ENCODE peak calls at places on chromosomes 16 and 17, in eight cellular contexts. One of them, this sample, is unnamed.

GRCh38 chr16:66070140-66070887 is 296.2 kb upstream of the CDH5 start:
- DNase-seq in endothelial cell: no peak
- DNase-seq in GM13977: no peak
- DNase-seq in left ventricle myocardium inferior: peak
- DNase-seq in omental fat pad: no peak
- DNase-seq in astrocyte of the spinal cord: peak
- DNase-seq in thyroid gland: peak
- DNase-seq in psoas muscle: peak
- DNase-seq in this sample: no peak

GRCh38 chr17:14124854-14125253 is 55.5 kb downstream of the COX10 start:
- DNase-seq in left ventricle myocardium inferior: no peak
- DNase-seq in thyroid gland: no peak
- DNase-seq in GM13977: no peak
- DNase-seq in psoas muscle: no peak
- DNase-seq in astrocyte of the spinal cord: no peak
- DNase-seq in endothelial cell: no peak
- DNase-seq in omental fat pad: no peak
- DNase-seq in this sample: no peak

GRCh38 chr17:7041607-7042506 is 2.0 kb downstream of the SLC16A11 start:
- DNase-seq in omental fat pad: no peak
- DNase-seq in astrocyte of the spinal cord: no peak
- DNase-seq in endothelial cell: no peak
- DNase-seq in thyroid gland: peak
- DNase-seq in psoas muscle: no peak
- DNase-seq in GM13977: peak
- DNase-seq in left ventricle myocardium inferior: no peak
- DNase-seq in this sample: no peak

GRCh38 chr17:83196088-83196765 is 116.8 kb downstream of the METRNL start:
- DNase-seq in endothelial cell: no peak
- DNase-seq in omental fat pad: peak
- DNase-seq in psoas muscle: peak
- DNase-seq in thyroid gland: peak
- DNase-seq in left ventricle myocardium inferior: peak
- DNase-seq in GM13977: no peak
- DNase-seq in astrocyte of the spinal cord: peak
- DNase-seq in this sample: no peak

GRCh38 chr16:85173981-85174751 is 61.9 kb upstream of the CIBAR2 start:
- DNase-seq in astrocyte of the spinal cord: peak
- DNase-seq in GM13977: no peak
- DNase-seq in psoas muscle: peak
- DNase-seq in omental fat pad: no peak
- DNase-seq in thyroid gland: peak
- DNase-seq in endothelial cell: no peak
- DNase-seq in left ventricle myocardium inferior: no peak
- DNase-seq in this sample: no peak

GRCh38 chr17:75271233-75271954 is 363 bp upstream of the MIF4GD start:
- DNase-seq in psoas muscle: peak
- DNase-seq in endothelial cell: peak
- DNase-seq in left ventricle myocardium inferior: peak
- DNase-seq in astrocyte of the spinal cord: peak
- DNase-seq in omental fat pad: no peak
- DNase-seq in GM13977: peak
- DNase-seq in thyroid gland: peak
- DNase-seq in this sample: peak

GRCh38 chr16:4214215-4214621 is 27.7 kb downstream of the SRL start:
- DNase-seq in endothelial cell: no peak
- DNase-seq in left ventricle myocardium inferior: no peak
- DNase-seq in psoas muscle: peak
- DNase-seq in astrocyte of the spinal cord: peak
- DNase-seq in thyroid gland: peak
- DNase-seq in GM13977: no peak
- DNase-seq in omental fat pad: no peak
- DNase-seq in this sample: no peak

GRCh38 chr17:83173180-83173996 is 94.0 kb downstream of the METRNL start:
- DNase-seq in psoas muscle: no peak
- DNase-seq in astrocyte of the spinal cord: no peak
- DNase-seq in left ventricle myocardium inferior: no peak
- DNase-seq in omental fat pad: no peak
- DNase-seq in GM13977: no peak
- DNase-seq in endothelial cell: no peak
- DNase-seq in thyroid gland: no peak
- DNase-seq in this sample: no peak

GRCh38 chr16:31402687-31403086 is 9.6 kb downstream of the ITGAD start:
- DNase-seq in astrocyte of the spinal cord: no peak
- DNase-seq in left ventricle myocardium inferior: no peak
- DNase-seq in omental fat pad: no peak
- DNase-seq in thyroid gland: no peak
- DNase-seq in endothelial cell: no peak
- DNase-seq in psoas muscle: no peak
- DNase-seq in GM13977: no peak
- DNase-seq in this sample: no peak

GRCh38 chr17:65163990-65164495 is 26.9 kb downstream of the RGS9 start:
- DNase-seq in left ventricle myocardium inferior: no peak
- DNase-seq in astrocyte of the spinal cord: peak
- DNase-seq in GM13977: peak
- DNase-seq in psoas muscle: no peak
- DNase-seq in thyroid gland: no peak
- DNase-seq in omental fat pad: no peak
- DNase-seq in endothelial cell: no peak
- DNase-seq in this sample: no peak

GRCh38 chr17:2755941-2756724 is 6.7 kb upstream of the CCDC92B start:
- DNase-seq in left ventricle myocardium inferior: no peak
- DNase-seq in psoas muscle: no peak
- DNase-seq in astrocyte of the spinal cord: no peak
- DNase-seq in omental fat pad: no peak
- DNase-seq in GM13977: no peak
- DNase-seq in thyroid gland: no peak
- DNase-seq in endothelial cell: peak
- DNase-seq in this sample: no peak

GRCh38 chr17:13415877-13416416 is 185.8 kb downstream of the HS3ST3A1 start:
- DNase-seq in endothelial cell: no peak
- DNase-seq in GM13977: no peak
- DNase-seq in omental fat pad: no peak
- DNase-seq in astrocyte of the spinal cord: peak
- DNase-seq in psoas muscle: no peak
- DNase-seq in left ventricle myocardium inferior: peak
- DNase-seq in thyroid gland: peak
- DNase-seq in this sample: no peak

GRCh38 chr17:79214940-79215604 is 140.4 kb downstream of the ENGASE start:
- DNase-seq in omental fat pad: no peak
- DNase-seq in psoas muscle: no peak
- DNase-seq in GM13977: no peak
- DNase-seq in thyroid gland: no peak
- DNase-seq in astrocyte of the spinal cord: no peak
- DNase-seq in left ventricle myocardium inferior: no peak
- DNase-seq in endothelial cell: no peak
- DNase-seq in this sample: no peak

GRCh38 chr17:7882068-7882467 is 6.5 kb upstream of the CHD3 start:
- DNase-seq in left ventricle myocardium inferior: no peak
- DNase-seq in GM13977: no peak
- DNase-seq in endothelial cell: no peak
- DNase-seq in psoas muscle: no peak
- DNase-seq in thyroid gland: no peak
- DNase-seq in astrocyte of the spinal cord: no peak
- DNase-seq in omental fat pad: no peak
- DNase-seq in this sample: no peak

GRCh38 chr17:77353684-77354419 is 213.1 kb downstream of the SEC14L1 start:
- DNase-seq in endothelial cell: no peak
- DNase-seq in omental fat pad: no peak
- DNase-seq in psoas muscle: no peak
- DNase-seq in thyroid gland: peak
- DNase-seq in left ventricle myocardium inferior: no peak
- DNase-seq in astrocyte of the spinal cord: no peak
- DNase-seq in GM13977: no peak
- DNase-seq in this sample: no peak

GRCh38 chr17:35889818-35890773 is 9.9 kb upstream of the CCL5 start:
- DNase-seq in thyroid gland: peak
- DNase-seq in GM13977: no peak
- DNase-seq in psoas muscle: no peak
- DNase-seq in astrocyte of the spinal cord: peak
- DNase-seq in endothelial cell: no peak
- DNase-seq in left ventricle myocardium inferior: no peak
- DNase-seq in omental fat pad: peak
- DNase-seq in this sample: no peak

GRCh38 chr17:71099003-71099710 is 929.8 kb downstream of the KCNJ2 start:
- DNase-seq in astrocyte of the spinal cord: no peak
- DNase-seq in GM13977: no peak
- DNase-seq in endothelial cell: no peak
- DNase-seq in psoas muscle: no peak
- DNase-seq in omental fat pad: no peak
- DNase-seq in left ventricle myocardium inferior: no peak
- DNase-seq in thyroid gland: no peak
- DNase-seq in this sample: no peak

GRCh38 chr16:30619643-30620042 is 9.5 kb upstream of the ZNF689 start:
- DNase-seq in omental fat pad: no peak
- DNase-seq in psoas muscle: no peak
- DNase-seq in left ventricle myocardium inferior: no peak
- DNase-seq in GM13977: no peak
- DNase-seq in endothelial cell: no peak
- DNase-seq in astrocyte of the spinal cord: no peak
- DNase-seq in thyroid gland: no peak
- DNase-seq in this sample: no peak

GRCh38 chr17:80877095-80877828 is 114.4 kb upstream of the CHMP6 start:
- DNase-seq in astrocyte of the spinal cord: no peak
- DNase-seq in omental fat pad: no peak
- DNase-seq in endothelial cell: no peak
- DNase-seq in thyroid gland: no peak
- DNase-seq in left ventricle myocardium inferior: no peak
- DNase-seq in psoas muscle: peak
- DNase-seq in GM13977: peak
- DNase-seq in this sample: no peak

DNA sequence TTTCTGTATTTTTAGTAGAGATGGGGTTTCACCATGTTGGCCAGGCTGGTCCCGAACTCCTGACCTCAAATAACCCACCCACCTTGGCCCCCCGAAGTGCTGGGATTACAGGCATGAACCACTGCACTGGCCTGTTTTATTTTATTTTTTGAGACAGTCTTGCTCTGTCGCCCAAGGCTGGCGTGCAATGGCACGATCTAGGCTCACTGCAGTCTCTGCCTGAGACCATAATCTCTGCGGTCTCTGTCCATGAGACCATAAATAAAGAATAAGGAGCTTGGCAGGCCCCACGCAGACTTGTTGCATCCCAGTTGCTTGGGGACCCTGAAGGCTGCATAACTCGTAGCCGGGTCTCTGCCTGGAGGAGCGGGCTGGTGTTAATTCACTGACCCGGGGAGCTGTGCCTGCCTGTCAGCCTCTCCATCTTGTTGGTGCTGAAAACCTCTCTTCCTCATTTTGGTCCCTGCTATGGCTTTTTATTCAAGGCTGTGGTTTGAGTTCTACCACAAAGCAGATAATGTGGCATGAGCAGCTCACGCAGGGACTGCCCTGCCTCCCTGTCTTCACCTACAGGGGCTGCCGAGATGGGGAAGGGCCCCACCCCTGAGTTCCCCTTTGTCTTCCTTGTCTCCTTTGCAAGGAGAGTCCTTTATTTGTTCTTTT is 82.1 kb downstream of the MSI2 start:
- DNase-seq in omental fat pad: no peak
- DNase-seq in thyroid gland: no peak
- DNase-seq in endothelial cell: no peak
- DNase-seq in left ventricle myocardium inferior: no peak
- DNase-seq in astrocyte of the spinal cord: no peak
- DNase-seq in GM13977: peak
- DNase-seq in psoas muscle: no peak
- DNase-seq in this sample: no peak
- TF ChIP-seq CTCF in omental fat pad: no peak
- TF ChIP-seq CTCF in thyroid gland: no peak
- TF ChIP-seq CTCF in endothelial cell: no peak
- TF ChIP-seq CTCF in left ventricle myocardium inferior: no peak
- TF ChIP-seq CTCF in astrocyte of the spinal cord: no peak
- TF ChIP-seq CTCF in GM13977: no peak
- TF ChIP-seq CTCF in psoas muscle: no peak
- TF ChIP-seq CTCF in this sample: no peak

GRCh38 chr17:32009262-32009542 is 2.0 kb downstream of the LRRC37B start:
- DNase-seq in omental fat pad: no peak
- DNase-seq in left ventricle myocardium inferior: no peak
- DNase-seq in GM13977: no peak
- DNase-seq in astrocyte of the spinal cord: no peak
- DNase-seq in psoas muscle: no peak
- DNase-seq in thyroid gland: no peak
- DNase-seq in endothelial cell: no peak
- DNase-seq in this sample: no peak

GRCh38 chr17:32010114-32010513 is 2.9 kb downstream of the LRRC37B start:
- DNase-seq in thyroid gland: no peak
- DNase-seq in astrocyte of the spinal cord: no peak
- DNase-seq in endothelial cell: no peak
- DNase-seq in GM13977: no peak
- DNase-seq in omental fat pad: no peak
- DNase-seq in left ventricle myocardium inferior: no peak
- DNase-seq in psoas muscle: no peak
- DNase-seq in this sample: no peak

GRCh38 chr17:32007463-32008298 is 498 bp downstream of the LRRC37B start:
- DNase-seq in endothelial cell: peak
- DNase-seq in omental fat pad: no peak
- DNase-seq in GM13977: peak
- DNase-seq in left ventricle myocardium inferior: no peak
- DNase-seq in thyroid gland: peak
- DNase-seq in astrocyte of the spinal cord: peak
- DNase-seq in psoas muscle: no peak
- DNase-seq in this sample: no peak

GRCh38 chr17:32006957-32007462 is at the start of gene LRRC37B:
- DNase-seq in omental fat pad: peak
- DNase-seq in GM13977: peak
- DNase-seq in thyroid gland: peak
- DNase-seq in psoas muscle: peak
- DNase-seq in astrocyte of the spinal cord: peak
- DNase-seq in endothelial cell: peak
- DNase-seq in left ventricle myocardium inferior: peak
- DNase-seq in this sample: peak
- TF ChIP-seq CTCF in omental fat pad: peak
- TF ChIP-seq CTCF in GM13977: peak
- TF ChIP-seq CTCF in thyroid gland: peak
- TF ChIP-seq CTCF in psoas muscle: peak
- TF ChIP-seq CTCF in astrocyte of the spinal cord: peak
- TF ChIP-seq CTCF in endothelial cell: peak
- TF ChIP-seq CTCF in left ventricle myocardium inferior: peak
- TF ChIP-seq CTCF in this sample: peak

GRCh38 chr16:48334325-48334724 is 50.9 kb downstream of the SIAH1 start:
- DNase-seq in thyroid gland: no peak
- DNase-seq in GM13977: no peak
- DNase-seq in omental fat pad: no peak
- DNase-seq in left ventricle myocardium inferior: no peak
- DNase-seq in endothelial cell: no peak
- DNase-seq in astrocyte of the spinal cord: no peak
- DNase-seq in psoas muscle: no peak
- DNase-seq in this sample: no peak
- TF ChIP-seq CTCF in thyroid gland: no peak
- TF ChIP-seq CTCF in GM13977: peak
- TF ChIP-seq CTCF in omental fat pad: no peak
- TF ChIP-seq CTCF in left ventricle myocardium inferior: no peak
- TF ChIP-seq CTCF in endothelial cell: no peak
- TF ChIP-seq CTCF in astrocyte of the spinal cord: no peak
- TF ChIP-seq CTCF in psoas muscle: no peak
- TF ChIP-seq CTCF in this sample: no peak

DNA sequence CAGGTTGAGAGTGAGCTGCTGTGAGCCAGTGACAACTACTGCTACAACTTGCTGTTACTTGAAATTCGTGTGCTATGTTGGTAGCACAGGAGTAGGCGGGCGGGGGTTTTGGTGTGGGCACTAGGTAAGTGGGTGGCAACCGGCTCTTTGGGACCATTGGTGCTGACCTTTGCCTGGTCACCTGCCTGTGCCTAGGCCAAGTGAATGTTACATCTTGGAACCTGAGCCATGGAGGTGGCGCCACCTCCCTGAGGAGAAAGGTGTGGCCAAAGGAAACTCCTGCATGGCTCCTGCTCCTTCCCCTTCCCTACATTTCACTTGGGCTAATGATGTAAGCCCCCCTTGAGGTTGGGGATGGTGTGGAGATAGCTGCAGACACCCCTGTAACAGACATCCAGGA is 25.4 kb upstream of the ARHGAP23 start:
- DNase-seq in endothelial cell: no peak
- DNase-seq in astrocyte of the spinal cord: no peak
- DNase-seq in left ventricle myocardium inferior: no peak
- DNase-seq in omental fat pad: no peak
- DNase-seq in GM13977: no peak
- DNase-seq in thyroid gland: no peak
- DNase-seq in psoas muscle: no peak
- DNase-seq in this sample: no peak
- TF ChIP-seq CTCF in endothelial cell: no peak
- TF ChIP-seq CTCF in astrocyte of the spinal cord: no peak
- TF ChIP-seq CTCF in left ventricle myocardium inferior: no peak
- TF ChIP-seq CTCF in omental fat pad: no peak
- TF ChIP-seq CTCF in GM13977: no peak
- TF ChIP-seq CTCF in thyroid gland: no peak
- TF ChIP-seq CTCF in psoas muscle: no peak
- TF ChIP-seq CTCF in this sample: peak